ENCODE peak calls at places on chromosomes 13 and 19, in ten cellular contexts. O, Y, A, H, T, M, W, Q, R and L are unnamed samples.

GRCh38 chr13:78700121-78700910 is 41.4 kb upstream of the OBI1 start:
- DNase-seq in O (no peak), Y (no peak), A (no peak), H (no peak), T (no peak), M (no peak), W (no peak), Q (no peak), R (peak; percentile 31), L (no peak)

GRCh38 chr13:112510002-112510780 is 77.8 kb downstream of the TUBGCP3 start:
- DNase-seq in O (peak; percentile 24), Y (peak; percentile 81), A (no peak), H (peak; percentile 59), T (peak; percentile 83), M (no peak), W (peak; percentile 53), Q (peak; percentile 83), R (peak; percentile 71), L (peak; percentile 23)

GRCh38 chr13:74093691-74094090 is 40.5 kb downstream of the KLF12 start:
- DNase-seq in O (no peak), Y (no peak), A (no peak), H (no peak), T (no peak), M (no peak), W (no peak), Q (no peak), R (peak; percentile 30), L (no peak)

GRCh38 chr19:18156841-18157464 is 4.0 kb downstream of the PIK3R2 start:
- DNase-seq in O (no peak), Y (no peak), A (no peak), H (peak; percentile 98), T (no peak), M (no peak), W (peak; percentile 48), Q (peak; percentile 62), R (peak; percentile 83), L (peak; percentile 58)

GRCh38 chr13:94632227-94632980 is 30.7 kb downstream of the GPR180 start:
- DNase-seq in O (no peak), Y (no peak), A (no peak), H (no peak), T (no peak), M (no peak), W (no peak), Q (no peak), R (no peak), L (no peak)

GRCh38 chr13:82654143-82654542 is 1228.1 kb downstream of the SLITRK1 start:
- DNase-seq in O (no peak), Y (no peak), A (no peak), H (no peak), T (no peak), M (no peak), W (no peak), Q (no peak), R (no peak), L (no peak)

GRCh38 chr13:31686660-31687430 is 52.5 kb upstream of the RXFP2 start:
- DNase-seq in O (no peak), Y (no peak), A (no peak), H (no peak), T (no peak), M (no peak), W (no peak), Q (no peak), R (no peak), L (no peak)

GRCh38 chr19:16957151-16957662 is 68.4 kb downstream of the F2RL3 start:
- DNase-seq in O (no peak), Y (no peak), A (no peak), H (no peak), T (peak; percentile 17), M (no peak), W (no peak), Q (no peak), R (no peak), L (no peak)

GRCh38 chr13:21615427-21615826 is 11.5 kb upstream of the MICU2 start:
- DNase-seq in O (no peak), Y (no peak), A (no peak), H (no peak), T (no peak), M (no peak), W (no peak), Q (no peak), R (no peak), L (no peak)

GRCh38 chr19:16261584-16262370 is 62.8 kb upstream of the KLF2 start:
- DNase-seq in O (no peak), Y (no peak), A (no peak), H (no peak), T (no peak), M (no peak), W (no peak), Q (no peak), R (no peak), L (no peak)

GRCh38 chr13:105971312-105971711 is 564.1 kb downstream of the EFNB2 start:
- DNase-seq in O (no peak), Y (peak; percentile 12), A (no peak), H (peak; percentile 37), T (no peak), M (no peak), W (no peak), Q (no peak), R (no peak), L (no peak)

GRCh38 chr19:29678484-29679106 is 13.3 kb downstream of the PLEKHF1 start:
- DNase-seq in O (no peak), Y (no peak), A (no peak), H (no peak), T (no peak), M (no peak), W (no peak), Q (no peak), R (no peak), L (no peak)

GRCh38 chr13:84605927-84606326 is 723.7 kb upstream of the SLITRK1 start:
- DNase-seq in O (no peak), Y (no peak), A (no peak), H (no peak), T (peak; percentile 87), M (no peak), W (no peak), Q (no peak), R (no peak), L (no peak)

GRCh38 chr13:84607614-84608013 is 725.3 kb upstream of the SLITRK1 start:
- DNase-seq in O (no peak), Y (no peak), A (no peak), H (no peak), T (no peak), M (no peak), W (no peak), Q (no peak), R (peak; percentile 75), L (peak; percentile 50)

GRCh38 chr13:84609716-84610115 is 727.4 kb upstream of the SLITRK1 start:
- DNase-seq in O (no peak), Y (no peak), A (no peak), H (no peak), T (no peak), M (no peak), W (no peak), Q (no peak), R (peak; percentile 70), L (peak; percentile 10)

DNA sequence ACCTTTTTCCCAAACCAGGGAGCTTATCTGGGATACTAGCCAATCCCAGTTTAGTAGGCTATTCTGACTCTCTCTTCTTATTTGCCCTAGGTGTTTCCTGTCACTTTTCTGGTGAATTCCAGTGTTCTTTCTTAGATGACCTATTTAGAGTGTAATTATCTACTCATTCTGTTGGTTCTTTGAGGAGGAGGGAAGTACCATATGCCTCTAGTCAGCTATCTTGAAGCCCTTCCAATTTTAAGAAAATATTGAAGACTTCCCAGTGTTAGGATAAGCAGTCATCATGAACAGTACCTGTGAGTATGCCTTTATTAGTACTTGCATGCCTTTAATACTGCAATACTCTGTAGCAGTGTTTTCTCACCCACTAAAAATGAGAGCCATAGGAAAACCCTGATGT is 724.3 kb upstream of the SLITRK1 start:
- DNase-seq in O (no peak), Y (no peak), A (no peak), H (no peak), T (no peak), M (no peak), W (no peak), Q (no peak), R (no peak), L (no peak)
- TF ChIP-seq CTCF in O (no peak), Y (no peak), A (no peak), H (no peak), T (no peak), M (no peak), W (no peak), Q (no peak), R (no peak), L (no peak)

GRCh38 chr19:43914051-43914450 is 21.0 kb downstream of the ZNF45 start:
- DNase-seq in O (no peak), Y (no peak), A (no peak), H (no peak), T (no peak), M (no peak), W (no peak), Q (no peak), R (no peak), L (no peak)
- H3K9me3 ChIP-seq in O (no peaks in the 10 kb centered on the region), Y (peaks cover 38% of the 10 kb centered on the region), A (peaks cover 65% of the 10 kb centered on the region), H (peaks cover 11% of the 10 kb centered on the region), T (peaks cover 76% of the 10 kb centered on the region), M (peaks cover 72% of the 10 kb centered on the region), W (peaks cover 25% of the 10 kb centered on the region), Q (peaks cover 8% of the 10 kb centered on the region), R (peaks cover 47% of the 10 kb centered on the region), L (peaks cover 27% of the 10 kb centered on the region)

GRCh38 chr19:1062387-1063029 is 4.5 kb upstream of the ARHGAP45 start:
- DNase-seq in O (peak; percentile 71), Y (no peak), A (no peak), H (no peak), T (peak; percentile 60), M (no peak), W (no peak), Q (no peak), R (no peak), L (no peak)

GRCh38 chr19:1065606-1066109 is 1.3 kb upstream of the ARHGAP45 start:
- DNase-seq in O (no peak), Y (no peak), A (no peak), H (no peak), T (peak; percentile 81), M (no peak), W (peak; percentile 68), Q (peak; percentile 37), R (no peak), L (no peak)

GRCh38 chr19:1064661-1065605 is 2.0 kb upstream of the ARHGAP45 start:
- DNase-seq in O (peak; percentile 81), Y (peak; percentile 87), A (peak; percentile 72), H (peak; percentile 78), T (peak; percentile 91), M (no peak), W (peak; percentile 56), Q (peak; percentile 86), R (peak; percentile 68), L (no peak)

GRCh38 chr19:1063030-1063908 is 3.7 kb upstream of the ARHGAP45 start:
- DNase-seq in O (peak; percentile 90), Y (no peak), A (peak; percentile 51), H (peak; percentile 43), T (peak; percentile 77), M (no peak), W (peak; percentile 78), Q (no peak), R (no peak), L (no peak)

GRCh38 chr19:1063909-1064660 is 2.9 kb upstream of the ARHGAP45 start:
- DNase-seq in O (peak; percentile 57), Y (no peak), A (no peak), H (no peak), T (peak; percentile 77), M (no peak), W (no peak), Q (no peak), R (no peak), L (no peak)
- H3K4me3 ChIP-seq in O (peak overlapping the region; percentile 27), Y (no peak overlapping the region), A (no peak overlapping the region), H (no peak overlapping the region), T (no peak overlapping the region), M (no peak overlapping the region), W (peak overlapping the region; percentile 78), Q (no peak overlapping the region), R (no peak overlapping the region), L (no peak overlapping the region)

GRCh38 chr19:43934985-43935708 is at the start of gene ZNF45:
- DNase-seq in O (peak; percentile 92), Y (peak; percentile 94), A (peak; percentile 89), H (peak; percentile 90), T (peak; percentile 95), M (no peak), W (peak; percentile 78), Q (peak; percentile 94), R (peak; percentile 85), L (peak; percentile 60)
- TF ChIP-seq CTCF in O (no peak), Y (no peak), A (no peak), H (no peak), T (no peak), M (no peak), W (no peak), Q (no peak), R (no peak), L (no peak)